ENCODE peak calls at places on chromosomes 2 and 18, in five cellular contexts. K is activated naive CD8-positive, alpha-beta T cell treated with anti-CD3 and anti-CD28 coated beads, Interleukin-2, amount 10 ng/mL, durations not matched to agents 7 days and 5 days; U is iris pigment epithelial cell; G is IMR-90; J is activated effector memory CD4-positive, alpha-beta T cell treated with Interleukin-2 at 50 U/mL for 16 hours. F is an unnamed sample.

GRCh38 chr2:207768168-207768890 is 1.4 kb downstream of the FZD5 start:
- DNase-seq in K (peak; percentile 56), U (peak; percentile 50), G (no peak), J (peak; percentile 10), F (no peak)

GRCh38 chr2:65429799-65430514 is 2.4 kb downstream of the SPRED2 start:
- DNase-seq in K (no peak), U (no peak), G (no peak), J (no peak), F (no peak)

GRCh38 chr18:9708882-9709877 is 1.1 kb downstream of the RAB31 start:
- DNase-seq in K (peak; percentile 32), U (peak; percentile 30), G (no peak), J (no peak), F (no peak)

GRCh38 chr2:176096986-176097819 is 2.4 kb upstream of the HOXD12 start:
- DNase-seq in K (peak; percentile 77), U (peak; percentile 49), G (peak; percentile 48), J (peak; percentile 25), F (peak; percentile 23)

GRCh38 chr2:239819091-239819973 is 205.8 kb downstream of the NDUFA10 start:
- DNase-seq in K (no peak), U (no peak), G (no peak), J (no peak), F (no peak)

GRCh38 chr2:30209227-30209626 is 22.1 kb upstream of the LBH start:
- DNase-seq in K (no peak), U (no peak), G (no peak), J (no peak), F (no peak)

GRCh38 chr2:11863103-11863502 is 116.7 kb downstream of the LPIN1 start:
- DNase-seq in K (no peak), U (no peak), G (no peak), J (no peak), F (no peak)

GRCh38 chr18:8615397-8616025 is 6.3 kb downstream of the RAB12 start:
- DNase-seq in K (no peak), U (peak; percentile 91), G (peak; percentile 97), J (no peak), F (peak; percentile 40)

GRCh38 chr18:8694891-8695290 is 10.5 kb upstream of the MTCL1 start:
- DNase-seq in K (no peak), U (no peak), G (no peak), J (no peak), F (no peak)

GRCh38 chr2:165953306-165953654 is 296 bp downstream of the TTC21B start:
- DNase-seq in K (no peak), U (peak; percentile 63), G (no peak), J (no peak), F (peak; percentile 4)